ENCODE peak calls at places on chromosome 21, in ten cellular contexts. One of them, this sample, is unnamed.

GRCh38 chr21:41441546-41441945 is 15.5 kb downstream of the MX1 start:
- DNase-seq in upper lobe of right lung: no peak
- DNase-seq in bronchial epithelial cell: no peak
- DNase-seq in astrocyte of the spinal cord: no peak
- DNase-seq in neural crest cell: no peak
- DNase-seq in K562: no peak
- DNase-seq in ovary: no peak
- DNase-seq in B cell: no peak
- DNase-seq in AG09319: no peak
- DNase-seq in left lung: no peak
- DNase-seq in this sample: no peak

GRCh38 chr21:41776778-41777177 is 9.9 kb upstream of the RIPK4 start:
- DNase-seq in K562: no peak
- DNase-seq in left lung: no peak
- DNase-seq in B cell: no peak
- DNase-seq in astrocyte of the spinal cord: no peak
- DNase-seq in ovary: no peak
- DNase-seq in upper lobe of right lung: no peak
- DNase-seq in neural crest cell: no peak
- DNase-seq in bronchial epithelial cell: no peak
- DNase-seq in AG09319: no peak
- DNase-seq in this sample: no peak

GRCh38 chr21:19908386-19908785 is 1089.8 kb upstream of the NCAM2 start:
- DNase-seq in neural crest cell: no peak
- DNase-seq in ovary: no peak
- DNase-seq in bronchial epithelial cell: no peak
- DNase-seq in AG09319: no peak
- DNase-seq in upper lobe of right lung: no peak
- DNase-seq in K562: no peak
- DNase-seq in astrocyte of the spinal cord: no peak
- DNase-seq in left lung: no peak
- DNase-seq in B cell: no peak
- DNase-seq in this sample: no peak

GRCh38 chr21:46392921-46393320 is 65.8 kb upstream of the DIP2A start:
- DNase-seq in B cell: no peak
- DNase-seq in astrocyte of the spinal cord: peak
- DNase-seq in neural crest cell: no peak
- DNase-seq in ovary: peak
- DNase-seq in K562: no peak
- DNase-seq in AG09319: peak
- DNase-seq in left lung: no peak
- DNase-seq in upper lobe of right lung: no peak
- DNase-seq in bronchial epithelial cell: no peak
- DNase-seq in this sample: no peak

GRCh38 chr21:45313015-45313414 is 25.3 kb upstream of the POFUT2 start:
- DNase-seq in K562: no peak
- DNase-seq in ovary: peak
- DNase-seq in B cell: no peak
- DNase-seq in neural crest cell: no peak
- DNase-seq in astrocyte of the spinal cord: no peak
- DNase-seq in upper lobe of right lung: peak
- DNase-seq in AG09319: no peak
- DNase-seq in left lung: peak
- DNase-seq in bronchial epithelial cell: no peak
- DNase-seq in this sample: no peak

GRCh38 chr21:10272216-10272615 is 249.2 kb upstream of the TPTE start:
- DNase-seq in astrocyte of the spinal cord: no peak
- DNase-seq in AG09319: no peak
- DNase-seq in ovary: no peak
- DNase-seq in upper lobe of right lung: no peak
- DNase-seq in neural crest cell: no peak
- DNase-seq in B cell: no peak
- DNase-seq in bronchial epithelial cell: peak
- DNase-seq in K562: no peak
- DNase-seq in left lung: peak
- DNase-seq in this sample: no peak

GRCh38 chr21:14116080-14116481 is 94.7 kb downstream of the LIPI start:
- DNase-seq in astrocyte of the spinal cord: no peak
- DNase-seq in left lung: no peak
- DNase-seq in AG09319: no peak
- DNase-seq in K562: no peak
- DNase-seq in ovary: no peak
- DNase-seq in upper lobe of right lung: no peak
- DNase-seq in bronchial epithelial cell: no peak
- DNase-seq in B cell: peak
- DNase-seq in neural crest cell: no peak
- DNase-seq in this sample: no peak

GRCh38 chr21:32599146-32599925 is 12.8 kb downstream of the CFAP298 start:
- DNase-seq in left lung: no peak
- DNase-seq in bronchial epithelial cell: no peak
- DNase-seq in ovary: no peak
- DNase-seq in neural crest cell: no peak
- DNase-seq in K562: no peak
- DNase-seq in B cell: no peak
- DNase-seq in AG09319: no peak
- DNase-seq in upper lobe of right lung: no peak
- DNase-seq in astrocyte of the spinal cord: peak
- DNase-seq in this sample: no peak

GRCh38 chr21:32978346-32979270 is 47.1 kb upstream of the OLIG2 start:
- DNase-seq in B cell: no peak
- DNase-seq in K562: no peak
- DNase-seq in AG09319: no peak
- DNase-seq in bronchial epithelial cell: no peak
- DNase-seq in upper lobe of right lung: no peak
- DNase-seq in ovary: no peak
- DNase-seq in neural crest cell: peak
- DNase-seq in astrocyte of the spinal cord: no peak
- DNase-seq in left lung: no peak
- DNase-seq in this sample: no peak

GRCh38 chr21:15441999-15442398 is 287.8 kb upstream of the USP25 start:
- DNase-seq in astrocyte of the spinal cord: no peak
- DNase-seq in bronchial epithelial cell: no peak
- DNase-seq in ovary: no peak
- DNase-seq in left lung: no peak
- DNase-seq in AG09319: no peak
- DNase-seq in K562: no peak
- DNase-seq in upper lobe of right lung: no peak
- DNase-seq in neural crest cell: no peak
- DNase-seq in B cell: no peak
- DNase-seq in this sample: no peak

GRCh38 chr21:45900034-45900868 is 81.3 kb upstream of the COL6A1 start:
- DNase-seq in AG09319: no peak
- DNase-seq in ovary: no peak
- DNase-seq in bronchial epithelial cell: no peak
- DNase-seq in astrocyte of the spinal cord: no peak
- DNase-seq in B cell: no peak
- DNase-seq in neural crest cell: no peak
- DNase-seq in K562: no peak
- DNase-seq in upper lobe of right lung: no peak
- DNase-seq in left lung: peak
- DNase-seq in this sample: no peak

GRCh38 chr21:24290151-24290833 is 1317.0 kb downstream of the MRPL39 start:
- DNase-seq in ovary: no peak
- DNase-seq in bronchial epithelial cell: no peak
- DNase-seq in left lung: no peak
- DNase-seq in AG09319: no peak
- DNase-seq in K562: no peak
- DNase-seq in upper lobe of right lung: no peak
- DNase-seq in neural crest cell: no peak
- DNase-seq in B cell: no peak
- DNase-seq in astrocyte of the spinal cord: no peak
- DNase-seq in this sample: no peak

GRCh38 chr21:29315155-29315749 is 16.5 kb downstream of the BACH1 start:
- DNase-seq in ovary: no peak
- DNase-seq in upper lobe of right lung: no peak
- DNase-seq in AG09319: no peak
- DNase-seq in astrocyte of the spinal cord: no peak
- DNase-seq in bronchial epithelial cell: no peak
- DNase-seq in left lung: no peak
- DNase-seq in neural crest cell: no peak
- DNase-seq in K562: no peak
- DNase-seq in B cell: no peak
- DNase-seq in this sample: no peak

GRCh38 chr21:34200288-34200905 is 127.0 kb downstream of the MRPS6 start:
- DNase-seq in K562: no peak
- DNase-seq in upper lobe of right lung: no peak
- DNase-seq in left lung: no peak
- DNase-seq in bronchial epithelial cell: no peak
- DNase-seq in ovary: no peak
- DNase-seq in B cell: no peak
- DNase-seq in astrocyte of the spinal cord: no peak
- DNase-seq in neural crest cell: no peak
- DNase-seq in AG09319: no peak
- DNase-seq in this sample: peak
- TF ChIP-seq CTCF in K562: no peak
- TF ChIP-seq CTCF in upper lobe of right lung: no peak
- TF ChIP-seq CTCF in left lung: no peak
- TF ChIP-seq CTCF in bronchial epithelial cell: no peak
- TF ChIP-seq CTCF in ovary: no peak
- TF ChIP-seq CTCF in B cell: no peak
- TF ChIP-seq CTCF in astrocyte of the spinal cord: no peak
- TF ChIP-seq CTCF in neural crest cell: no peak
- TF ChIP-seq CTCF in AG09319: no peak
- TF ChIP-seq CTCF in this sample: no peak

GRCh38 chr21:18164483-18164882 is 80.2 kb upstream of the CHODL start:
- DNase-seq in left lung: no peak
- DNase-seq in AG09319: no peak
- DNase-seq in K562: no peak
- DNase-seq in bronchial epithelial cell: no peak
- DNase-seq in astrocyte of the spinal cord: no peak
- DNase-seq in neural crest cell: no peak
- DNase-seq in ovary: no peak
- DNase-seq in B cell: no peak
- DNase-seq in upper lobe of right lung: no peak
- DNase-seq in this sample: no peak

GRCh38 chr21:18170221-18170620 is 74.4 kb upstream of the CHODL start:
- DNase-seq in ovary: no peak
- DNase-seq in B cell: no peak
- DNase-seq in bronchial epithelial cell: no peak
- DNase-seq in K562: no peak
- DNase-seq in astrocyte of the spinal cord: no peak
- DNase-seq in AG09319: no peak
- DNase-seq in upper lobe of right lung: no peak
- DNase-seq in left lung: no peak
- DNase-seq in neural crest cell: no peak
- DNase-seq in this sample: no peak

GRCh38 chr21:18161841-18162240 is 82.8 kb upstream of the CHODL start:
- DNase-seq in bronchial epithelial cell: no peak
- DNase-seq in B cell: no peak
- DNase-seq in astrocyte of the spinal cord: no peak
- DNase-seq in AG09319: no peak
- DNase-seq in K562: no peak
- DNase-seq in neural crest cell: no peak
- DNase-seq in left lung: no peak
- DNase-seq in ovary: no peak
- DNase-seq in upper lobe of right lung: no peak
- DNase-seq in this sample: no peak

GRCh38 chr21:18168108-18168507 is 76.5 kb upstream of the CHODL start:
- DNase-seq in B cell: no peak
- DNase-seq in K562: no peak
- DNase-seq in ovary: no peak
- DNase-seq in bronchial epithelial cell: no peak
- DNase-seq in left lung: no peak
- DNase-seq in neural crest cell: no peak
- DNase-seq in AG09319: no peak
- DNase-seq in astrocyte of the spinal cord: no peak
- DNase-seq in upper lobe of right lung: no peak
- DNase-seq in this sample: no peak

GRCh38 chr21:18164933-18165332 is 79.7 kb upstream of the CHODL start:
- DNase-seq in neural crest cell: no peak
- DNase-seq in astrocyte of the spinal cord: no peak
- DNase-seq in bronchial epithelial cell: peak
- DNase-seq in AG09319: no peak
- DNase-seq in K562: no peak
- DNase-seq in left lung: no peak
- DNase-seq in B cell: no peak
- DNase-seq in upper lobe of right lung: no peak
- DNase-seq in ovary: no peak
- DNase-seq in this sample: no peak
- TF ChIP-seq CTCF in neural crest cell: no peak
- TF ChIP-seq CTCF in astrocyte of the spinal cord: no peak
- TF ChIP-seq CTCF in bronchial epithelial cell: no peak
- TF ChIP-seq CTCF in AG09319: no peak
- TF ChIP-seq CTCF in K562: no peak
- TF ChIP-seq CTCF in left lung: no peak
- TF ChIP-seq CTCF in B cell: no peak
- TF ChIP-seq CTCF in upper lobe of right lung: no peak
- TF ChIP-seq CTCF in ovary: no peak
- TF ChIP-seq CTCF in this sample: no peak

GRCh38 chr21:36915014-36915700 is 51.3 kb downstream of the HLCS start:
- DNase-seq in astrocyte of the spinal cord: no peak
- DNase-seq in B cell: no peak
- DNase-seq in AG09319: no peak
- DNase-seq in K562: no peak
- DNase-seq in ovary: no peak
- DNase-seq in upper lobe of right lung: no peak
- DNase-seq in bronchial epithelial cell: no peak
- DNase-seq in left lung: no peak
- DNase-seq in neural crest cell: no peak
- DNase-seq in this sample: no peak

GRCh38 chr21:36915701-36916075 is 50.8 kb downstream of the HLCS start:
- DNase-seq in astrocyte of the spinal cord: no peak
- DNase-seq in AG09319: no peak
- DNase-seq in left lung: no peak
- DNase-seq in ovary: no peak
- DNase-seq in B cell: no peak
- DNase-seq in upper lobe of right lung: no peak
- DNase-seq in K562: no peak
- DNase-seq in neural crest cell: no peak
- DNase-seq in bronchial epithelial cell: no peak
- DNase-seq in this sample: no peak

GRCh38 chr21:36916718-36917117 is 49.8 kb downstream of the HLCS start:
- DNase-seq in left lung: no peak
- DNase-seq in astrocyte of the spinal cord: no peak
- DNase-seq in neural crest cell: no peak
- DNase-seq in AG09319: no peak
- DNase-seq in ovary: no peak
- DNase-seq in K562: no peak
- DNase-seq in B cell: no peak
- DNase-seq in bronchial epithelial cell: no peak
- DNase-seq in upper lobe of right lung: no peak
- DNase-seq in this sample: no peak

GRCh38 chr21:36918291-36918690 is 48.2 kb downstream of the HLCS start:
- DNase-seq in K562: no peak
- DNase-seq in bronchial epithelial cell: no peak
- DNase-seq in left lung: no peak
- DNase-seq in upper lobe of right lung: no peak
- DNase-seq in B cell: no peak
- DNase-seq in astrocyte of the spinal cord: no peak
- DNase-seq in neural crest cell: no peak
- DNase-seq in AG09319: no peak
- DNase-seq in ovary: no peak
- DNase-seq in this sample: no peak

GRCh38 chr21:36917487-36918158 is 48.8 kb downstream of the HLCS start:
- DNase-seq in neural crest cell: no peak
- DNase-seq in ovary: no peak
- DNase-seq in upper lobe of right lung: no peak
- DNase-seq in B cell: no peak
- DNase-seq in astrocyte of the spinal cord: peak
- DNase-seq in AG09319: no peak
- DNase-seq in K562: no peak
- DNase-seq in bronchial epithelial cell: peak
- DNase-seq in left lung: no peak
- DNase-seq in this sample: no peak
- TF ChIP-seq CTCF in neural crest cell: peak
- TF ChIP-seq CTCF in ovary: no peak
- TF ChIP-seq CTCF in upper lobe of right lung: peak
- TF ChIP-seq CTCF in B cell: no peak
- TF ChIP-seq CTCF in astrocyte of the spinal cord: peak
- TF ChIP-seq CTCF in AG09319: peak
- TF ChIP-seq CTCF in K562: peak
- TF ChIP-seq CTCF in bronchial epithelial cell: peak
- TF ChIP-seq CTCF in left lung: peak
- TF ChIP-seq CTCF in this sample: no peak

GRCh38 chr21:39180429-39181019 is 2.7 kb downstream of the PSMG1 start:
- DNase-seq in AG09319: no peak
- DNase-seq in K562: no peak
- DNase-seq in B cell: no peak
- DNase-seq in ovary: no peak
- DNase-seq in neural crest cell: no peak
- DNase-seq in bronchial epithelial cell: peak
- DNase-seq in upper lobe of right lung: no peak
- DNase-seq in astrocyte of the spinal cord: no peak
- DNase-seq in left lung: no peak
- DNase-seq in this sample: no peak
- TF ChIP-seq CTCF in AG09319: no peak
- TF ChIP-seq CTCF in K562: peak
- TF ChIP-seq CTCF in B cell: peak
- TF ChIP-seq CTCF in ovary: no peak
- TF ChIP-seq CTCF in neural crest cell: peak
- TF ChIP-seq CTCF in bronchial epithelial cell: peak
- TF ChIP-seq CTCF in upper lobe of right lung: peak
- TF ChIP-seq CTCF in astrocyte of the spinal cord: peak
- TF ChIP-seq CTCF in left lung: no peak
- TF ChIP-seq CTCF in this sample: no peak